ENCODE peak calls at places on chromosomes 13 and 19, in four cellular contexts. Y is prostate gland, V is uterus, E is GM10248. P is an unnamed sample.

GRCh38 chr13:74825170-74825948 is 656.6 kb downstream of the TBC1D4 start:
- DNase-seq in Y (no peak), V (no peak), E (no peak), P (no peak)

GRCh38 chr13:113647351-113648217 is 10.4 kb downstream of the ATP4B start:
- DNase-seq in Y (peak), V (peak), E (no peak), P (peak)

GRCh38 chr13:23671902-23672301 is 101.7 kb downstream of the TNFRSF19 start:
- DNase-seq in Y (no peak), V (no peak), E (no peak), P (no peak)

GRCh38 chr13:52459668-52460067 is 4.4 kb downstream of the CKAP2 start:
- DNase-seq in Y (no peak), V (no peak), E (no peak), P (no peak)

GRCh38 chr19:54102421-54103169 is at the start of gene NDUFA3:
- DNase-seq in Y (peak), V (peak), E (peak), P (peak)

GRCh38 chr13:49927755-49928154 is 8.4 kb downstream of the SPRYD7 start:
- DNase-seq in Y (no peak), V (no peak), E (no peak), P (no peak)

GRCh38 chr13:66528903-66529576 is 701.1 kb downstream of the PCDH9 start:
- DNase-seq in Y (no peak), V (no peak), E (no peak), P (no peak)

GRCh38 chr13:66673401-66673800 is 556.7 kb downstream of the PCDH9 start:
- DNase-seq in Y (no peak), V (no peak), E (no peak), P (no peak)

GRCh38 chr19:16066611-16067104 is 9.6 kb upstream of the TPM4 start:
- DNase-seq in Y (peak), V (peak), E (peak), P (no peak)

GRCh38 chr19:51059715-51060114 is 5.2 kb downstream of the KLK13 start:
- DNase-seq in Y (no peak), V (no peak), E (no peak), P (no peak)

GRCh38 chr13:113656831-113657671 is 947 bp downstream of the ATP4B start:
- DNase-seq in Y (no peak), V (peak), E (no peak), P (no peak)

GRCh38 chr13:51525567-51526165 is 58.6 kb upstream of the WDFY2 start:
- DNase-seq in Y (no peak), V (no peak), E (no peak), P (no peak)

GRCh38 chr19:31054430-31054829 is 294.8 kb downstream of the TSHZ3 start:
- DNase-seq in Y (peak), V (no peak), E (no peak), P (no peak)

DNA sequence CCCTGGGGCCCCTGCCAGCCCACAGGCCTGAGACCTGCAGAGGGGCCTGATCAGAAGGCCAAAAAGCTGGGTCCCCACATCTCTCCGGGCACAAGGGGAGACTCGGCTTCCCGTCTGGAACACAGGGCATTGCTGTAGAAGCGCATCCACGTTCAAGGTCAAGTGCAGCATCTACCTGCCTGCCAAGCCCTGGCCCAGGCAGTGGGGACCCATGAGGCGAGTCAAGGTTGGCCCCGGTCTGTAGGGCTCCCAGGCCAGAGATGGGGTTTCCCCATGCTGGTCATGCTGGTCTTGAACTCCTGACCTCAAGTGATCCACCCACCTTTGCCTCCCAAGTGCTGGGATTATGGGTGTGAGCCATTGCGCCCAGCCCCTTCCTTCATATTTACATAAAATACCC is 13.5 kb upstream of the COMP start:
- DNase-seq in Y (no peak), V (no peak), E (no peak), P (no peak)
- TF ChIP-seq CTCF in Y (no peak), V (no peak), E (no peak), P (no peak)

DNA sequence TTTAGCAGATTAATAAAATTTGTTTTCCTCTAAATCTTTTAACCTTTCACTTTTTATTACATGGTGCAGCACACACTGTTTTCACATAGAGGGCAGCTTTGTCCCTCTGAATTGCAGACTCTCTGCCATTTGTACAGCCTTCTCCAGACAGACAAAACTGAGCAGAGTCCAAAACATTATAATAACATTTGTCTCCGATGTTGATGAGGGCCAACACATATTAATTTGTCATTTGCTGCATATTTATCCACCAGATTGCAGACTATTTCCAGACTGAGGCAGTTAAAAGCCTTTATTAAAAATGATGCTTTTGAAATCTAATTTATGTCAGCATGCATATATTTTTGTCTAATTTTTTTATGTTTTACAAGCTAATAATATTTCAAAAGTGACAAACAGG is 1251.9 kb upstream of the SLC10A2 start:
- DNase-seq in Y (no peak), V (no peak), E (no peak), P (no peak)
- TF ChIP-seq CTCF in Y (no peak), V (no peak), E (no peak), P (no peak)

GRCh38 chr13:97366172-97366688 is 67.7 kb upstream of the RAP2A start:
- DNase-seq in Y (no peak), V (no peak), E (no peak), P (no peak)
- TF ChIP-seq CTCF in Y (no peak), V (no peak), E (peak), P (no peak)

DNA sequence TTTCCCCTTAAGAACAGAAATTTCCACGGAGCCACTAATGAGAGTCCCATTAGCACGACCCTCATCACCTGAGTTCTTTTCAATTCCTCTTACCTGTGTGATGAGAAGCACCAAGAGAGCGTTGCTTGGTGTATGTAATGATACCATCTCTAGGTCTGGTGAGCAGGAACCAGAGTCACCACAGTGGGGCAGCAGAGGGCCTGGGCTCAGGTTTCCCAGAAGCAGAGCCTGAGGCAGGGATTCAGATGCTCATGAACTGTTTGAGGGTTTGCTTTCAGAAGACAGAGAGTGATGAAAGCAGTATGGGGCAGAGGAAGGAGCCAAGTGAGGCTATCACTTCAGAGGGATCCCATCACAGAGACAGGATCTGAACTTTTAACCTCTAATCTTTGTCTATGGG is 3.1 kb upstream of the PTPRH start:
- DNase-seq in Y (no peak), V (no peak), E (no peak), P (no peak)
- TF ChIP-seq CTCF in Y (no peak), V (no peak), E (peak), P (no peak)

DNA sequence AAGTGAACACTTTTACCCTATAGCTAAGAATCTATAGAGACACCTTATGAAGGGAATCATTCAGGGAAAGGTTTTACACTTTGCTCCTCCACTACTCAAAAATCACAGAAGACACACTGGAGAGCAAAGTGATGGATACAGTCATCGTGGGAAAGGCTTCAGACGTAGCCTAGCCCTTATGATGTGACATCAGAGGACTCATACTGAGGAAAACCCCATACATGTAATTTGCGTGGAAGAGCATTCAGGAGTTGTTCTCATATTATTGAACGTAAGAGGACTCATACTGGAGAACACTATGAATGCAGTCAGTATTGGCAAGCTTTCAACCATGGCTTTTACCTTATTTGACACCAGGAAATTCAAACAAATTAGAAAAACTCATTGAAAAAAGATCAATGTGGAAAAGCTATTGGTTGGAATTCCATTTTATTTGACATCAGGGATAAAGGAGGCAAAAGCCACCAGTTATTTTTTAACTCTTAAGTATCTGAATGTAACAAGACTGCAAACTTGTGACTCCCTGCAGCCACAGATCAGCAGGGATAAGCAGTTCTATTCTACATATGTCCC is 16.1 kb upstream of the ZNF274 start:
- DNase-seq in Y (no peak), V (no peak), E (no peak), P (no peak)
- TF ChIP-seq CTCF in Y (no peak), V (no peak), E (no peak), P (no peak)

GRCh38 chr19:34838753-34839431 is 65.9 kb upstream of the ZNF599 start:
- DNase-seq in Y (no peak), V (no peak), E (no peak), P (no peak)
- TF ChIP-seq CTCF in Y (no peak), V (no peak), E (no peak), P (peak)

GRCh38 chr19:7197760-7198696 is 96.2 kb downstream of the INSR start:
- DNase-seq in Y (peak), V (peak), E (peak), P (peak)
- TF ChIP-seq CTCF in Y (no peak), V (peak), E (no peak), P (no peak)

DNA sequence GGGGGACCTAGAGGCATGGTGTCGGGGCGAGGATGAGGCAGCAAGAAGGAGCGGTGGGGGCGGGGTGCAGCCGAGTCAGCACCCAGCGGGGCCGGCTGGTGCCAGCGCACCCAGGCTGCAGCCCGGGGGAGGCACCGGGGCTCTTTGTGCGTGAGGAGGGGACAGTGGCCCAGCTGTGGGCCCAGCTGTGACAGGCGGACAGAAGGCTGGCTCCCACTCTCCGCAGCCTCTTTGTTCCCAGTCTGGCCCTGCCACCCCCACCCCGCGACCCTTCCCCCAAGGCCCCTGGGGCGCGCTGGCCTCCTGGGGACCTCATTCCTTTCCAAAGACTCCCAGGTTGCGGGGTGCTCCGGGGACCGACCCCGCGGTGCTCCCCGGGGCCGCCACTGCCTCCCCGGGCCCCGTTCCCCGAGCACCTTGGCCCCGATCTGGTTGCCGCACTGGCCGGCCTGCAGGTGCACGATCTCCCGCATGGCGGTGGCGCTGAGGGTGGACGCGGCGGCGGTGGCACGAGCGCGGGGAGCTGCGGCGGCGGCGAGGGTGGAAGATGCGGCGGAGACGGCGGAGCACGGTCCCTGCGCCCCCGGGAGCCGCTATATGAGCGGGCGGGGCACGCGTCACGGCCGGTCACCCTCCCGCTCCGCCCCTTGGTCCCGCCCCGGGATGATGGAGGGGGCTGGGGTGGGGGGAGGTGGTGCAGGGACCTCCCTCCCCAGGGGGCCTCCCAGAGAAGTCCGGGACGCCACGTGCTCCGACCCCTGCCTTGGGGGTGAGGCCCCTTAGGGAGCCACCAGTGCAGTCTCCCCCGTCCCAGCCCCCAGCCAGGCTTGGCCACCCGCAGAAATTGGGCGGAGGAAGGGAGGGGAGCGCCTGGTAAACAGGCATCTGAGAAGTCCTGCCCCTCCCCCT is at the start of gene TUBB4A:
- DNase-seq in Y (no peak), V (no peak), E (peak), P (no peak)
- TF ChIP-seq CTCF in Y (no peak), V (no peak), E (no peak), P (no peak)

GRCh38 chr19:45589768-45590167 is 5.2 kb upstream of the OPA3 start:
- DNase-seq in Y (no peak), V (no peak), E (no peak), P (no peak)
- TF ChIP-seq CTCF in Y (no peak), V (no peak), E (no peak), P (no peak)

GRCh38 chr19:41706741-41707501 is 1.5 kb upstream of the CEACAM5 start:
- DNase-seq in Y (peak), V (no peak), E (peak), P (no peak)
- TF ChIP-seq CTCF in Y (peak), V (no peak), E (peak), P (peak)

P was measured in right atrium auricular region.